ENCODE peak calls at places on chromosomes 12 and 14, in five cellular contexts. B, M, Z, A and E are unnamed samples.

GRCh38 chr12:50764861-50765324 is 992 bp downstream of the ATF1 start:
- DNase-seq in B (no peak), Z (no peak), M (peak), A (peak), E (peak)

GRCh38 chr12:120642806-120643205 is 2.4 kb downstream of the CABP1 start:
- DNase-seq in M (no peak), B (no peak), Z (no peak), A (no peak), E (no peak)

GRCh38 chr14:36365766-36366165 is 45.3 kb upstream of the MBIP start:
- DNase-seq in Z (no peak), M (no peak), B (no peak), A (no peak), E (no peak)

GRCh38 chr12:132362966-132363660 is 33.7 kb upstream of the GALNT9 start:
- DNase-seq in Z (no peak), B (no peak), M (no peak), A (no peak), E (no peak)

GRCh38 chr14:52446355-52446754 is 106.0 kb downstream of the TXNDC16 start:
- DNase-seq in B (no peak), M (peak), Z (no peak), A (no peak), E (no peak)

GRCh38 chr14:103043257-103043893 is 14.0 kb downstream of the CDC42BPB start:
- DNase-seq in A (no peak), Z (no peak), B (no peak), M (no peak), E (no peak)

GRCh38 chr12:91001306-91001705 is 3.5 kb downstream of the EPYC start:
- DNase-seq in A (no peak), Z (no peak), B (no peak), M (no peak), E (no peak)

GRCh38 chr12:77104792-77105191 is 39.4 kb upstream of the E2F7 start:
- DNase-seq in M (no peak), Z (no peak), B (peak), A (peak), E (no peak)

GRCh38 chr12:11969437-11970154 is 101.1 kb upstream of the BCL2L14 start:
- DNase-seq in Z (no peak), B (no peak), M (no peak), A (no peak), E (no peak)

GRCh38 chr14:45145214-45145613 is 9.5 kb downstream of the FANCM start:
- DNase-seq in Z (no peak), A (no peak), B (no peak), M (no peak), E (no peak)

GRCh38 chr14:102262894-102263462 is 42.0 kb downstream of the MOK start:
- DNase-seq in Z (peak), B (peak), A (no peak), M (peak), E (peak)

GRCh38 chr14:104390941-104391901 is 188.3 kb upstream of the C14orf180 start:
- DNase-seq in M (no peak), Z (peak), B (no peak), A (no peak), E (no peak)

DNA sequence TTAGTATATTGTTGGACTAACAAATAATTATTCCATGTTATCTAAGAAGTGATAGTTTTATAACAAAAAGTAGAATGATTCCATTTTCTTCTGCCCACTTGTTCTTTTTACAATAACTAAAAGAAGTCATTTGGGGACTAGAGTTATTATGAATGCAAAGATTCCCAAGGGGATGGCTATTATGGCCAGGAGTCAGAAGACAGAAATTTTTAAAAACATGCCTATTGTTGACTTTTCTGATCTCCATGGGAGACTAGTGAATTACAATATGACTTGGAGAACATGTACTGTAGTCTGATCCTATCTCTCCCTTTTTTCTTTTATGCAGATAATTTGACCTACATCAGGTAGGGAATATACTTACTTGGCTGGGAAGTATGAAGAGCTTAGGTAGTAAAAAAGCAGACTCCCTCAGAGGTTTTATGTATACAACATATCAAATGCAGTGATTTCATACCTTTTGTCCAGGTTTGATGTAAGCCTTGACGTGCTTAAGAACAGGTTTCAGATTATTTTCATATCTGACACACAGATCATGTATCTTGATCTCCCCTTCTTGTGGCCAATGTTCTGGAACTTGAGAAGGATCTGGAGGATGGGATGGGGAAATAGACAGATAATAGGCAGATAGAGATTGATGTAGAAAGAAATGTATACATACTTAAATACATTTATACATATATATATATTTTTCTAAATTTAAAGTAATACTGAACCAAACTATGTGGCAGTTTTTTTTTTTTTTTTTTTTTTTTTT is 41.0 kb upstream of the KCNJ8 start:
- DNase-seq in B (no peak), M (no peak), A (peak), Z (no peak), E (no peak)
- TF ChIP-seq CTCF in B (no peak), M (no peak), A (no peak), Z (no peak), E (no peak)

DNA sequence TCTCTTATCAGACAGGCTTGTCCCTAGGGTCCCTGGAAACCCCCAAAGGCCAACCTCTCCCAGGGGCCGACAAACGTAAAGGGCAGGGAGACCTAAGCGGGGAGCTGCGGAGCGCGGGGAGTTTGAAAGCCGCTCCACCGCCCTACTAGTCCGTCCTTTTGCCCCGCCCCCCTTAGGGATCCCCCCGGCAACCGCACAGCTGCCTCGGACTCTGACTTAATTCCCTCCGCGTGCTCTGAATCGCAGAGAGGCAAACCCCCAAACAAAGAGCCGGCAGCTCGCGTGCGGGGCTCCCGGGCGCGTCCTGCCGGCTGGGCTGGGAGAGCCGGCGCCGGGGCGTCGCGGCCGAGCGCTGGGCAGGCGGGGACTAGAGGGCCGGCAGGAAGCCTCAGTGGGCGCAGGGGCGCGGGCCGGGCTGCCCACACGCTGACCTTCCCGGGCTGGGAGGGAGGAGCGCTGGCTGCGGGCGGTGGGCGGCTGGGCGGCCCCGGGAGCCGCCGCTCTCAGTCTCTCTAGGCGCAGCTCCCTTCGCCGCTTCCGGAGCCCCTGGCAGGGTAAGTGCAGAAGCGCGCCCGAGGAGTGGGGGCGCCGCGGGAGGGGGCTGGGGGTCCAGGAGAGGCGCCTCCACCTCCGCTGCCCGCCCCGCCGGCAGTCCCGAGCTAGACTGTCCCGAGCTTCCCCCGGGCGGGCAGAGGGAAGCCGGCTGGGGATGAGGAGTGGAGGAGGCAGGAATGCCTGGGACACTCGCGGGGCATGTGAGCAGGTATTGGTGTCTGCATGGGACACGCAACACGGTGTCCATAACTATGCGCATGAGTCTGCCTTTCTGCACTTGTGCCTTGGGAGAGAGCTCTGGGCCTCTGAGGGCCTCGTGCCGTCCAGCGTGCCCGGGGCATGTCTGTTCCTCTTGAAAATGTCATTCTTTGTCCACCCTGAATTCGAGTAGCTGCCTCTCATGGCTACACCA is at the start of gene TSPAN11:
- DNase-seq in Z (peak), B (no peak), M (no peak), A (peak), E (peak)
- TF ChIP-seq CTCF in Z (no peak), B (no peak), M (no peak), A (no peak), E (no peak)

GRCh38 chr12:15011162-15011561 is 38.3 kb downstream of the PDE6H start:
- DNase-seq in Z (no peak), B (no peak), A (no peak), M (peak), E (no peak)
- TF ChIP-seq CTCF in Z (no peak), B (peak), A (peak), M (no peak), E (no peak)

DNA sequence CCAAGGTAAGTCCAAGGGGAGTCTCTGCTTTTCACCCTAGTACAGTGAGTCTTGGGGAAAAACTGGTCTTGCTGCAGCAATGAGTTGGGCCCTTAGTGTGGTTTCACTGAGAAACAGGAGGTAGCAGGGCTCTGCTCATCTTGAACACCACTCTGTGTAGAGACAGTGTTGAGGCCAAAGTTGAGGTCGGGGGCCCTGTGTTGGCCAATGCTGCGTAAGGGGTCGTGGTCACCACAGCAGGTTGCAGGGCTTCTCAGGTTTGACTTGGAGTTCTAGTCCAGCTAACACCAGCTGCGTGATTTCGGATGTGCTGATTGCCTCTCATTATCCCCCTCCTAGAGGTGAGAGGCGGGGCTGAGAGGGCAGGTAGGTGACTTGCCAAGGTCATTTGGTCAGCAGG is 807.5 kb downstream of the VRK1 start:
- DNase-seq in Z (no peak), M (no peak), B (no peak), A (no peak), E (no peak)
- TF ChIP-seq CTCF in Z (no peak), M (no peak), B (no peak), A (no peak), E (no peak)

DNA sequence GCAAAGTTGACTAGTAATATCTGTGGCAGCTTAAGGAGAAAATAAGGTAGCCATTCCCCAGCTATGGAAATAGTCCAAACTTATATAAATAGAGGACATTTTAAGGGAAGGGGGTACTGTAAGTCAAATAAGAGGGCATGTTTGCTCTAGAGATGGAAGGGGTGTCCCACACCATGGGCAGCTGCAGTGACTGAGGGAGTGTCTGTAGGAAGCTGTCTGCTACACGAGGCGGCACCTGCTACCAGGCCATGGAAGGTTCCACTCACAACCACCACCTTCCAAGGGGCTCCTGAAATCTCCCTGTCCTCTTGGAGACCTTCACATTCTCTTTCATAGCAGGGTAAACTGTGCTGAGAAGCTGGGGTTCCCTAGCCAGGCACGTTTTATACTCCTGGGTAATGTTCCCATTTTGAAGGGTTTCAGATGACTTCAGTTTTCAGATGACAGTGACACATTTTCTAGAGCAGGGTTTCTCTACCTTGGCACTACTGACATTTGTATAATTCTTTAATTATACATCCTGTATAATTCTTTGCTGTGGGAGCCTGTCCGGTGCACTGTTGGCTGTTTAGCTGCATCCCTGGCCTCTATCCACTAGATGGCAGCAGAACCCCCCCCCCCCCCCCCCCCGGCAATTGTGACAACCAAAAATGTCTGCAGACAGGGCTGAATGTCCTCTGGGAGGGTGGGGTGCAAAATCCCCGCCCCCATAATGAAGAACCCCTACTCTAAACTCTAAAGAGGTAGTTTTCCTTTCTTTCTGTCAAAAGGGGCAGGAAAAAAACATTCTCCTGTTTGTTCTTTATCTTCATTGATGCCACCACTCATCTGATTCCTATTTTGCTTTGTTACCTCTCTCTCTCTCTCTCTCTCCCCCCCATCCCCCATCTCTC is 11.6 kb upstream of the SMCO2 start:
- DNase-seq in M (peak), B (no peak), Z (peak), A (no peak), E (peak)
- TF ChIP-seq CTCF in M (peak), B (peak), Z (peak), A (peak), E (peak)

DNA sequence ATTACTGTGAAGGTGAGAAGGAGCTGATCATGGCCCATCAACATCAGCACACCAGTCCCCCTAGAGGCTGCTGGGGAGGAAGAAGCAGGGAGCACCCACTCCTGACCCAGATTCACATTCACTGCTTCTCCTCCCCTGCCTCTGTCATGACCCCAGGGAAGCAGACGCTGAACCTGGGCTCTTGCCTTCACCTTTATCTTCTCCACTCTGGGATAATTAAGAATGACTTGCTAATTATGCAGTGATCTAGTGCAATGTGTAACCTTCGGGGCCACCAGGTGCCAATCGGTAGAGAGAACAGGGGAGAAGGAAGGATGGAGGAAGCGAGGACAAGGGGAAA is 44.4 kb upstream of the IQSEC3 start:
- DNase-seq in M (no peak), A (no peak), Z (no peak), B (no peak), E (no peak)
- TF ChIP-seq CTCF in M (no peak), A (peak), Z (no peak), B (no peak), E (no peak)

GRCh38 chr12:54628186-54628846 is 6.4 kb downstream of the LACRT start:
- DNase-seq in A (no peak), B (no peak), Z (no peak), M (no peak), E (no peak)

GRCh38 chr12:54631551-54631950 is 3.1 kb downstream of the LACRT start:
- DNase-seq in B (no peak), A (no peak), Z (no peak), M (no peak), E (no peak)

GRCh38 chr12:54634795-54635194 is at the start of gene LACRT:
- DNase-seq in M (no peak), Z (no peak), B (no peak), A (no peak), E (no peak)

GRCh38 chr12:54629925-54630324 is 4.8 kb downstream of the LACRT start:
- DNase-seq in B (no peak), A (no peak), M (no peak), Z (no peak), E (no peak)

GRCh38 chr12:54631988-54632728 is 2.5 kb downstream of the LACRT start:
- DNase-seq in A (no peak), B (no peak), Z (no peak), M (no peak), E (no peak)
- TF ChIP-seq CTCF in A (no peak), B (no peak), Z (no peak), M (peak), E (no peak)

DNA sequence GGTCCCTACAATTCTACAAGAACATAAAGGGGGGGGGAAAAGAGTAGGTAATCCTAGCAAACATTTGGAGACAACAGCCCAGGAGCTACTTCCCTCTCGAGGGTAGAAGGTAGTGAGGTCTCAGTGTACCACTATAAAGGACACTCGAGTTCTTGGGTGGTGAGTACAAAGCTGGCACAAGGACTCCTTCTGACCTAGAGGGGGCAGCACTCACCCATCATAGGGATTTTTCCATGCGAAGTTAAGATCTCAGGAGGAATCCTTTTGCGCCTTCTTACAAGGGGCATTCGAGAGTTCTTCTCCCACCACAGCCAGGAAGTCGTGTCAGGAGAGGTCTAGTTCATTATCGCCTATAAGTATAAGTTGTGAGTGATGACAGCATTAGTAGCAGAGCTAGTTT is 200.2 kb upstream of the RBM19 start:
- DNase-seq in B (peak), M (peak), A (peak), Z (peak), E (peak)
- TF ChIP-seq CTCF in B (no peak), M (peak), A (peak), Z (peak), E (no peak)

GRCh38 chr12:92574046-92574783 is 128.6 kb upstream of the PLEKHG7 start:
- DNase-seq in M (peak), Z (no peak), A (peak), B (peak), E (no peak)
- TF ChIP-seq CTCF in M (peak), Z (no peak), A (peak), B (no peak), E (no peak)

GRCh38 chr12:52305921-52306705 is 14.8 kb upstream of the KRT81 start:
- DNase-seq in M (peak), A (no peak), Z (no peak), B (peak), E (no peak)
- TF ChIP-seq CTCF in M (peak), A (peak), Z (peak), B (peak), E (no peak)